ENCODE peak calls at places on chromosomes 16 and 17, in five cellular contexts. One of them, this sample, is unnamed.
A peak's percentile ranks its signal among the peaks of the same experiment; 100 is the strongest.

GRCh38 chr16:8109510-8110369 is 480.6 kb downstream of the TMEM114 start:
- DNase-seq in HCT116: no peak
- DNase-seq in cardiac muscle cell: no peak
- DNase-seq in aorta: no peak
- DNase-seq in psoas muscle: no peak
- DNase-seq in this sample: no peak

GRCh38 chr17:42325026-42325425 is 36.7 kb downstream of the STAT5A start:
- DNase-seq in psoas muscle: peak; percentile 40
- DNase-seq in HCT116: peak; percentile 81
- DNase-seq in aorta: peak; percentile 81
- DNase-seq in cardiac muscle cell: peak; percentile 52
- DNase-seq in this sample: no peak

GRCh38 chr16:67407788-67408452 is 8.4 kb downstream of the ZDHHC1 start:
- DNase-seq in aorta: no peak
- DNase-seq in HCT116: no peak
- DNase-seq in psoas muscle: no peak
- DNase-seq in cardiac muscle cell: no peak
- DNase-seq in this sample: no peak

GRCh38 chr17:50173335-50173941 is 7.6 kb downstream of the SGCA start:
- DNase-seq in cardiac muscle cell: peak; percentile 87
- DNase-seq in aorta: peak; percentile 87
- DNase-seq in HCT116: no peak
- DNase-seq in psoas muscle: peak; percentile 38
- DNase-seq in this sample: no peak

GRCh38 chr17:5707482-5707881 is 123.2 kb upstream of the NLRP1 start:
- DNase-seq in aorta: no peak
- DNase-seq in psoas muscle: no peak
- DNase-seq in cardiac muscle cell: no peak
- DNase-seq in HCT116: no peak
- DNase-seq in this sample: no peak

GRCh38 chr17:10368561-10368960 is 4.2 kb downstream of the MYH13 start:
- DNase-seq in aorta: no peak
- DNase-seq in cardiac muscle cell: no peak
- DNase-seq in psoas muscle: no peak
- DNase-seq in HCT116: no peak
- DNase-seq in this sample: no peak

GRCh38 chr17:47363171-47363570 is 39.4 kb downstream of the EFCAB13 start:
- DNase-seq in aorta: no peak
- DNase-seq in cardiac muscle cell: no peak
- DNase-seq in HCT116: no peak
- DNase-seq in psoas muscle: no peak
- DNase-seq in this sample: no peak

GRCh38 chr17:29615048-29615385 is 7.7 kb downstream of the CORO6 start:
- DNase-seq in psoas muscle: peak; percentile 43
- DNase-seq in aorta: no peak
- DNase-seq in HCT116: no peak
- DNase-seq in cardiac muscle cell: no peak
- DNase-seq in this sample: peak; percentile 54

GRCh38 chr17:16013943-16014407 is 14.4 kb downstream of the TTC19 start:
- DNase-seq in HCT116: peak; percentile 36
- DNase-seq in psoas muscle: no peak
- DNase-seq in cardiac muscle cell: peak; percentile 85
- DNase-seq in aorta: no peak
- DNase-seq in this sample: no peak

GRCh38 chr17:74442670-74443515 is 11.0 kb downstream of the GPRC5C start:
- DNase-seq in cardiac muscle cell: peak; percentile 78
- DNase-seq in psoas muscle: peak; percentile 91
- DNase-seq in HCT116: peak; percentile 89
- DNase-seq in aorta: peak; percentile 93
- DNase-seq in this sample: no peak

GRCh38 chr17:59479141-59479540 is 86.3 kb upstream of the DHX40 start:
- DNase-seq in psoas muscle: no peak
- DNase-seq in cardiac muscle cell: no peak
- DNase-seq in aorta: no peak
- DNase-seq in HCT116: no peak
- DNase-seq in this sample: no peak

GRCh38 chr17:37417852-37418251 is 11.2 kb downstream of the TADA2A start:
- DNase-seq in cardiac muscle cell: no peak
- DNase-seq in psoas muscle: no peak
- DNase-seq in HCT116: no peak
- DNase-seq in aorta: no peak
- DNase-seq in this sample: no peak

GRCh38 chr17:35171834-35172233 is 22.4 kb downstream of the SLC35G3 start:
- DNase-seq in psoas muscle: no peak
- DNase-seq in cardiac muscle cell: no peak
- DNase-seq in aorta: no peak
- DNase-seq in HCT116: no peak
- DNase-seq in this sample: no peak

GRCh38 chr17:75631353-75631752 is 1.9 kb upstream of the SMIM5 start:
- DNase-seq in aorta: peak; percentile 75
- DNase-seq in HCT116: no peak
- DNase-seq in psoas muscle: no peak
- DNase-seq in cardiac muscle cell: no peak
- DNase-seq in this sample: no peak

GRCh38 chr16:66188786-66189725 is 177.4 kb upstream of the CDH5 start:
- DNase-seq in cardiac muscle cell: peak; percentile 91
- DNase-seq in aorta: no peak
- DNase-seq in HCT116: no peak
- DNase-seq in psoas muscle: no peak
- DNase-seq in this sample: no peak

GRCh38 chr17:68290268-68290954 is 516 bp downstream of the SLC16A6 start:
- DNase-seq in HCT116: no peak
- DNase-seq in psoas muscle: peak; percentile 37
- DNase-seq in aorta: peak; percentile 79
- DNase-seq in cardiac muscle cell: no peak
- DNase-seq in this sample: peak; percentile 54

GRCh38 chr17:21495281-21495680 is 119.1 kb downstream of the KCNJ12 start:
- DNase-seq in HCT116: no peak
- DNase-seq in aorta: no peak
- DNase-seq in psoas muscle: no peak
- DNase-seq in cardiac muscle cell: no peak
- DNase-seq in this sample: peak; percentile 11

GRCh38 chr16:28276301-28276700 is 16.0 kb upstream of the SBK1 start:
- DNase-seq in psoas muscle: no peak
- DNase-seq in cardiac muscle cell: no peak
- DNase-seq in HCT116: no peak
- DNase-seq in aorta: no peak
- DNase-seq in this sample: no peak

GRCh38 chr16:4788489-4788889 is 344 bp upstream of the SEPTIN12 start:
- DNase-seq in psoas muscle: no peak
- DNase-seq in cardiac muscle cell: no peak
- DNase-seq in HCT116: no peak
- DNase-seq in aorta: no peak
- DNase-seq in this sample: no peak

GRCh38 chr16:73058616-73059409 is 10.9 kb upstream of the ZFHX3 start:
- DNase-seq in psoas muscle: peak; percentile 62
- DNase-seq in cardiac muscle cell: peak; percentile 68
- DNase-seq in HCT116: peak; percentile 38
- DNase-seq in aorta: peak; percentile 87
- DNase-seq in this sample: no peak

GRCh38 chr17:79382313-79382712 is 228.5 kb downstream of the RBFOX3 start:
- DNase-seq in aorta: no peak
- DNase-seq in HCT116: no peak
- DNase-seq in psoas muscle: no peak
- DNase-seq in cardiac muscle cell: no peak
- DNase-seq in this sample: no peak
- H3K27me3 ChIP-seq in aorta: no peaks in the 10 kb centered on the region
- H3K27me3 ChIP-seq in HCT116: peaks cover 66% of the 10 kb centered on the region
- H3K27me3 ChIP-seq in psoas muscle: peaks cover 19% of the 10 kb centered on the region
- H3K27me3 ChIP-seq in cardiac muscle cell: peaks cover 19% of the 10 kb centered on the region
- H3K27me3 ChIP-seq in this sample: no peaks in the 10 kb centered on the region

GRCh38 chr17:80456465-80457235 is 19.8 kb downstream of the NPTX1 start:
- DNase-seq in aorta: no peak
- DNase-seq in cardiac muscle cell: peak; percentile 46
- DNase-seq in HCT116: no peak
- DNase-seq in psoas muscle: peak; percentile 79
- DNase-seq in this sample: no peak

GRCh38 chr17:80457236-80457856 is 19.1 kb downstream of the NPTX1 start:
- DNase-seq in cardiac muscle cell: no peak
- DNase-seq in aorta: no peak
- DNase-seq in HCT116: no peak
- DNase-seq in psoas muscle: no peak
- DNase-seq in this sample: no peak

GRCh38 chr17:80455328-80455710 is 21.1 kb downstream of the NPTX1 start:
- DNase-seq in psoas muscle: peak; percentile 71
- DNase-seq in cardiac muscle cell: no peak
- DNase-seq in HCT116: peak; percentile 34
- DNase-seq in aorta: peak; percentile 89
- DNase-seq in this sample: no peak

GRCh38 chr17:80454557-80455327 is 21.7 kb downstream of the NPTX1 start:
- DNase-seq in aorta: peak; percentile 99
- DNase-seq in psoas muscle: peak; percentile 97
- DNase-seq in cardiac muscle cell: peak; percentile 98
- DNase-seq in HCT116: peak; percentile 96
- DNase-seq in this sample: peak; percentile 96

DNA sequence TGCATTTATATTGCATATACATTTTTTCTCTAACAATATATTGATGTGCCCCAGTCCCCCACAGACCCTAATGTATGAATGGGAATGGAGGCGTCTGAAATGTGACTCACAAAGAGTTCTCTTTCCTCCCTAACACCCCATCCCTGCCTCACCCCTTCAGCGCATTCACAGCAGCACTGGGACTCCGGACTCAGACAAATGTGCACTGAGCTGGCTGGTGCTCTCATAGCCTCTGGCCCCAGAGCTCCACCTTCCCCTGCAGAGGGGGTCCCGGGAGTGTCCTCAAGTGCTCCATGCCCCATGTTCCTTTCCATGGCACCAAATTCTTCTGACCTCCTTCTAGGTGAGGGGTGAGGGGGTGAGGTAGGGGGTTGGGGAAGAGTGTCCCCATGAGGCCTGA is 20.6 kb downstream of the NPTX1 start:
- DNase-seq in aorta: no peak
- DNase-seq in psoas muscle: no peak
- DNase-seq in HCT116: no peak
- DNase-seq in cardiac muscle cell: no peak
- DNase-seq in this sample: no peak
- H3K27me3 ChIP-seq in aorta: no peaks in the 10 kb centered on the region
- H3K27me3 ChIP-seq in psoas muscle: no peaks in the 10 kb centered on the region
- H3K27me3 ChIP-seq in HCT116: no peaks in the 10 kb centered on the region
- H3K27me3 ChIP-seq in cardiac muscle cell: peaks cover 45% of the 10 kb centered on the region
- H3K27me3 ChIP-seq in this sample: no peaks in the 10 kb centered on the region

DNA sequence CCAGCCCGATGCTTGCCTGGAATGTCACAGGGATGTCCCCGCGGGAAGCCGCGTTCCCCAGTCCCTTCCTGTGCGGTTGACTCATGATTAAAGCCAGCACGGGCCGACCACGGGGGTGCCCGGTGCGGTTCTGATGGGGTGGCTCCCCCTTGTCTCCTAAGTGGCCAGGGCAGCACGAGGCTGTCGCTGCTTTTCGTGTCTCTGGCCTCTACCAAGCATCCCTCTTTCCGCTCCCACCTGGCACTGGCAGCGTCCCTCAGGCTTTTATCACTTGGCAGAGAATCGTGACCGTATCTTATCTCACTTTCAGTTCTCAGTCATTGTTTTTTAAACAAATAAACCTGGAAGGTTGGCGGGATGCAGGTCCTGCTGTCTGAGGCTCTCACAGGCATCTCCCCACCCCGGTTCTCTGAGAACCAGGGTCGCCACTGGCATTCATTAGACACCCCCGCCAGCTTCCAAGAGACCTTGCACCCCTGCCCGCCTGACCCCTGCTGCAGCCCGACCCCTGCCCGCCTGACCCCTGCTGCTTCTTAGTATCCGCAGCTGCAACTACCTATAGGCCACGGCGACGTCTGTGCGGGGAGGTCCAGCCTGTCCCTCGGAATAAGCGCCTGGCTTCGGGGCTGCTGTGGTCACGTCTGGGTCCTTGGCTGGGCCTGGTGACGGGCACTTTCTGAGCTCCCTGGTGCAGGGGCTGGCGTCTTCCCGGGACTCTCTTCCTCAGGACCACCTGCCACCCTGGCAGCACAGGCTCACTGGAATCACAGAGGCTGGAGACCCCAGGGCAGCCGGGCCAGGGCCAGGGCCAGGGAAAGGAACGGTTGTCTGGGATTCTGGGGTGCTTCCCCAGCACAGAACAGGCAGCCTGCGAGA is 7.5 kb downstream of the C1QTNF8 start:
- DNase-seq in cardiac muscle cell: no peak
- DNase-seq in HCT116: no peak
- DNase-seq in aorta: no peak
- DNase-seq in psoas muscle: no peak
- DNase-seq in this sample: no peak
- H3K27me3 ChIP-seq in cardiac muscle cell: no peaks in the 10 kb centered on the region
- H3K27me3 ChIP-seq in HCT116: no peaks in the 10 kb centered on the region
- H3K27me3 ChIP-seq in aorta: no peaks in the 10 kb centered on the region
- H3K27me3 ChIP-seq in psoas muscle: peaks cover 15% of the 10 kb centered on the region
- H3K27me3 ChIP-seq in this sample: peaks cover 5% of the 10 kb centered on the region

GRCh38 chr17:65514082-65514481 is 47.4 kb downstream of the AXIN2 start:
- DNase-seq in aorta: no peak
- DNase-seq in cardiac muscle cell: peak; percentile 81
- DNase-seq in HCT116: no peak
- DNase-seq in psoas muscle: no peak
- DNase-seq in this sample: no peak

GRCh38 chr17:65518256-65518655 is 43.2 kb downstream of the AXIN2 start:
- DNase-seq in aorta: no peak
- DNase-seq in HCT116: no peak
- DNase-seq in cardiac muscle cell: peak; percentile 38
- DNase-seq in psoas muscle: no peak
- DNase-seq in this sample: no peak

GRCh38 chr17:65515512-65515911 is 45.9 kb downstream of the AXIN2 start:
- DNase-seq in aorta: no peak
- DNase-seq in cardiac muscle cell: no peak
- DNase-seq in HCT116: no peak
- DNase-seq in psoas muscle: no peak
- DNase-seq in this sample: no peak

GRCh38 chr17:65514541-65514940 is 46.9 kb downstream of the AXIN2 start:
- DNase-seq in HCT116: no peak
- DNase-seq in aorta: no peak
- DNase-seq in cardiac muscle cell: peak; percentile 45
- DNase-seq in psoas muscle: peak; percentile 32
- DNase-seq in this sample: peak; percentile 22

DNA sequence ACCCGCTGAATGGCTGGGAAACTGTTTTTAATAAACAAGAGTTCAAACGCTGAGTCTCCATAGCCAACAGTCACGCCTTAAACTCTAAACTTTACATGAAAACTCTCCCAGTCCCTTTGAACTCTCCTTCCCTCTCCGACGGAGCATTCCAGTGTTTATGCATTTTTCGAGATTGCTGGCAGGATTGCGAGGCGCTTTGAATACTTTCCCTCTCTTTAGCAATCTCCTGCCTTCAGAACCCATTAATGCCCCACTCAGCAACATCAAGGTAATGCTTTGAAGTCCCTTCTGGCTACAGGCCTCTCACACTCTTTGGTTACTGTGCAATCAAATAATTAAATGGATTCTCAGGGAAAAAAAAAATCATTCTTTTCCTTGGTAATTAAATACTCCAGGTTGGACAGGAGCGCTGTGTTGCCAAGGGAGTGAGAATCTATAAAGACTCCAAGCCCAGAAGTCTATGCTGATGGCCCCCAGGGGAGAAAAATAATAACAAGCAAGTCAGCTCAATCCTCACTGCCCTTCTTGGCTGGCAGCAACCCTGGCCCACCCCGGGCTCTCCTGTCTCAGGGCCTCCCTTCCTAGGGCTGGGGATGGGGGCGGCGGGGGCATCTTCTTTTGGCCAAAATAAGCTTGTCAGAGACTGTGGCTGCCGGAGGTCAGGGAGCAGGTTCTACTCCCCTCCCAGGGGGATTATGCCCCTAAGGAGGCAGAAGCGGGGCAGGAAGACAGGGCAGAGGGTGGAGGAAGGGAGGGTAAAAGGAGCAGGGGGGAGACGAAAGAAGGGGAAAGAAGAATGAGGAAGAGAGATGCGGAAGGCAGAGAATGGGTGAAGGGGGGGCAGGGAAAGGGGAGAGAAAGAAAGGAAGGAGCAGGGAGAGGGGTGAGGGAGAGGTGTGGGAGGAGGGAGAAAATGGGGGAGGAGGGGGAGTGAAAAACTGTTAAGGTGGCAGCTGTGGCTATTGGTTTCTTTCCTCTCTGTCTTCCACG is 45.2 kb downstream of the AXIN2 start:
- DNase-seq in HCT116: peak; percentile 31
- DNase-seq in cardiac muscle cell: peak; percentile 50
- DNase-seq in aorta: no peak
- DNase-seq in psoas muscle: no peak
- DNase-seq in this sample: no peak
- H3K27me3 ChIP-seq in HCT116: no peaks in the 10 kb centered on the region
- H3K27me3 ChIP-seq in cardiac muscle cell: no peaks in the 10 kb centered on the region
- H3K27me3 ChIP-seq in aorta: no peaks in the 10 kb centered on the region
- H3K27me3 ChIP-seq in psoas muscle: no peaks in the 10 kb centered on the region
- H3K27me3 ChIP-seq in this sample: no peaks in the 10 kb centered on the region

This sample was measured in dorsolateral prefrontal cortex.